ENCODE peak calls at places on chromosome 14, in seven cellular contexts. C is brain microvascular endothelial cell; B is effector memory CD4-positive, alpha-beta T cell; J is iPS DF 6.9; R is skeletal muscle cell; Q is cardiac muscle cell; P is right cardiac atrium. A is an unnamed sample.

GRCh38 chr14:95018845-95019244 is 138.5 kb downstream of the DICER1 start:
- DNase-seq in C (no peak), B (no peak), J (no peak), R (no peak), Q (no peak), P (no peak), A (no peak)

GRCh38 chr14:52265248-52265647 is 2.2 kb upstream of the PTGDR start:
- DNase-seq in C (no peak), B (no peak), J (no peak), R (no peak), Q (no peak), P (no peak), A (no peak)

GRCh38 chr14:68527329-68527851 is 265.5 kb downstream of the ZFP36L1 start:
- DNase-seq in C (no peak), B (no peak), J (no peak), R (no peak), Q (no peak), P (peak), A (peak)

GRCh38 chr14:68137704-68138619 is 318.4 kb downstream of the RAD51B start:
- DNase-seq in C (peak), B (no peak), J (peak), R (peak), Q (peak), P (peak), A (peak)

GRCh38 chr14:44775248-44775647 is 186.5 kb downstream of the KLHL28 start:
- DNase-seq in C (no peak), B (no peak), J (no peak), R (no peak), Q (no peak), P (no peak), A (no peak)

GRCh38 chr14:68854421-68854820 is 61.6 kb upstream of the ZFP36L1 start:
- DNase-seq in C (no peak), B (no peak), J (no peak), R (no peak), Q (no peak), P (no peak), A (peak)

GRCh38 chr14:75315143-75315542 is 36.5 kb downstream of the FOS start:
- DNase-seq in C (peak), B (no peak), J (no peak), R (no peak), Q (no peak), P (no peak), A (peak)

GRCh38 chr14:31057035-31057434 is 30.9 kb upstream of the STRN3 start:
- DNase-seq in C (no peak), B (no peak), J (no peak), R (no peak), Q (no peak), P (no peak), A (no peak)

GRCh38 chr14:92480856-92481255 is 32.7 kb upstream of the RIN3 start:
- DNase-seq in C (no peak), B (no peak), J (no peak), R (no peak), Q (no peak), P (no peak), A (no peak)

DNA sequence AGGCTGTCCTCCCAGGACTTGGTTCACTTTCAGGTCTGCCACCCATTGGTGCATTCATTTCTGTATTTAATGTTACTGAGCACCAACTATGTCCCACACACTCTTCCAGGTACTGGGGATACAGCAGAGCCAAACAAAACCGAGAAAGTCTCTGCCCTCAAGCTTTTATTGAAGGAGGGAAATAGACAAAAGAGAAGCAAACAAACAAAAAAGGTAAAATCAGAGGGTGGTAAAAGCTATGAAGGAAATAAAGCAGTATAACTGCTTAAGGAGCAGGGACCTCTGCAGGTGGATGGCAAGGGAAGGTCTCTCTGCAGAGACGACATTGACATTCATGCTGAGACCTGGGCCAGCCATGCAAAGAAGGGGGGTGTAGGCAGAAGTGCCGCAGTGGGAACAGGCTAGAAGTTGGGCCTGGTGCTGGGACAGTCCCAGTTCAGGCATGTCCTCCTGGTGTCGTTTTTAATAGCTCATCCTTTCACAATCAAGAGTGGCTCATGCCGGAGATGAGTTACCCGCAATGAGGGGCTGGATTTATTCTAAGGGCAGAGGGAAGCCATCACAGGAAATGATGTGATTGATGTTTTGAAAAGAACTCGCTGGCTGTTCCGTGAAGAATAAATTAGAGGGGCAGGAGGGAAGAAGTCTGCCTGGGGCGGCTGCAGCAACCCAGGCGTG is 72.8 kb downstream of the IRF2BPL start:
- DNase-seq in C (peak), B (peak), J (no peak), R (no peak), Q (no peak), P (peak), A (peak)
- H3K4me3 ChIP-seq in C (no peak), B (peak), J (no peak), R (peak), Q (no peak), P (peak), A (no peak)

GRCh38 chr14:28768549-28768870 is 1.9 kb downstream of the FOXG1 start:
- DNase-seq in C (no peak), B (no peak), J (no peak), R (no peak), Q (no peak), P (no peak), A (no peak)
- H3K4me3 ChIP-seq in C (peak), B (no peak), J (peak), R (peak), Q (no peak), P (no peak), A (no peak)

GRCh38 chr14:102568115-102568614 is 24.3 kb upstream of the RCOR1 start:
- DNase-seq in C (no peak), B (no peak), J (no peak), R (no peak), Q (no peak), P (no peak), A (no peak)
- H3K4me3 ChIP-seq in C (no peak), B (no peak), J (no peak), R (no peak), Q (no peak), P (no peak), A (no peak)

GRCh38 chr14:101557811-101558738 is 3.2 kb upstream of the DIO3 start:
- DNase-seq in C (no peak), B (no peak), J (no peak), R (no peak), Q (no peak), P (peak), A (peak)
- H3K4me3 ChIP-seq in C (no peak), B (no peak), J (no peak), R (no peak), Q (no peak), P (no peak), A (no peak)

DNA sequence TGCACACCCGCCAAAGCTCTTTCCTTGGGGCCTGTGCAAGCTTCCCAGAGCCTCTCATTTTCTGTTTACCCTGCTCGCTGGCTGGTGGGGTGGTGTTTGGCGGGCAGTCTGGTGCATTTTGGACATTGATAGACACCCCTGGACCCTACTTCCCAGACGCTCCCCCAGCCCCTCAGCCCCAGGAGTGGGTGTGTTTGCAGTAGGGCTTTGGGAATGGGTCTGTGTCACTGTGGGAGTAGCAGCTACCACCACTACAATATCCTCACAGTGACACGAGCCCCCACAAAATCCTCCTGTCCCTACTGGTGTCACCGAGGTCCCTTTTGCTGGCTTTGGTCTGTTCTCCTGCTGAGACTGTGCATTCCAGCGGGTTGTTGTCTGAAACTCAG is 371.3 kb downstream of the TMEM121 start:
- DNase-seq in C (no peak), B (no peak), J (no peak), R (no peak), Q (no peak), P (peak), A (no peak)
- H3K4me3 ChIP-seq in C (no peak), B (no peak), J (no peak), R (no peak), Q (no peak), P (no peak), A (no peak)

DNA sequence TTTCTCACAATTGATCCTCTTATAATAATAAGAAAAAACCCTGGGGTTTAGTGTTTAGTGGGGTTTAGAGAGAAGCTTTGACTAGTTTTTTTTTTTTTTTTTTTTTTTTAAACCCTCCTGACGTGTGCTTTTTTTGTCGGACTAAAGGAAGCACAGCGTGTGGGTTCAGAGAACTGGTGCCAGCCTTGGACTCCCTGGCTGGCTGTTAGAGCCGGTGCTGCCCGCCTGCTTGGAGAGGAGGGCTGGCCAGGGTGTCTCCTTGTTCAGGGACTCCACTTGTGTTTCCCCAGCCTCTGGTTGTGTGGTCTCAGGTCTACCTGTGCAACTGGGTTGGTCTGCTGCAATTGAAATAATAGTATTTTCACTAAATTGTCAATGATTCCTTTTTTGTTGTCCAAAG is 54.1 kb upstream of the ASPG start:
- DNase-seq in C (no peak), B (no peak), J (no peak), R (no peak), Q (no peak), P (no peak), A (no peak)
- H3K4me3 ChIP-seq in C (no peak), B (no peak), J (no peak), R (no peak), Q (no peak), P (no peak), A (no peak)

GRCh38 chr14:69880051-69880487 is 853 bp downstream of the SMOC1 start:
- DNase-seq in C (no peak), B (no peak), J (no peak), R (no peak), Q (peak), P (no peak), A (peak)

GRCh38 chr14:69877492-69877891 is 1.7 kb upstream of the SMOC1 start:
- DNase-seq in C (peak), B (no peak), J (no peak), R (no peak), Q (peak), P (no peak), A (peak)

GRCh38 chr14:69880851-69881250 is 1.6 kb downstream of the SMOC1 start:
- DNase-seq in C (no peak), B (no peak), J (no peak), R (no peak), Q (no peak), P (no peak), A (no peak)

GRCh38 chr14:69878251-69878650 is 965 bp upstream of the SMOC1 start:
- DNase-seq in C (no peak), B (no peak), J (no peak), R (no peak), Q (no peak), P (no peak), A (no peak)

GRCh38 chr14:69879175-69880047 is at the start of gene SMOC1:
- DNase-seq in C (peak), B (no peak), J (peak), R (no peak), Q (peak), P (peak), A (peak)
- H3K4me3 ChIP-seq in C (peak), B (no peak), J (peak), R (peak), Q (peak), P (peak), A (no peak)

A was measured in fibroblast of lung.